ENCODE peak calls at places on chromosomes 12 and 14, in seven cellular contexts. Y, M, D, B, A, O and Z are unnamed samples.

GRCh38 chr14:88749139-88749538 is 43.6 kb downstream of the EML5 start:
- DNase-seq in Y (no peak), M (no peak), D (no peak), B (no peak), A (no peak), O (no peak), Z (no peak)

GRCh38 chr14:101460986-101461750 is 100.1 kb upstream of the DIO3 start:
- DNase-seq in Y (no peak), M (no peak), D (no peak), B (peak), A (no peak), O (no peak), Z (no peak)

GRCh38 chr12:41188841-41189394 is 798 bp downstream of the PDZRN4 start:
- DNase-seq in Y (no peak), M (no peak), D (no peak), B (peak), A (no peak), O (no peak), Z (no peak)

GRCh38 chr14:88983755-88984154 is 159.3 kb downstream of the TTC8 start:
- DNase-seq in Y (peak), M (peak), D (no peak), B (no peak), A (no peak), O (no peak), Z (no peak)

GRCh38 chr12:67701121-67701520 is 52.6 kb downstream of the DYRK2 start:
- DNase-seq in Y (peak), M (no peak), D (no peak), B (no peak), A (no peak), O (no peak), Z (no peak)

GRCh38 chr12:105561981-105562726 is 231.7 kb downstream of the C12orf75 start:
- DNase-seq in Y (peak), M (peak), D (no peak), B (peak), A (no peak), O (no peak), Z (peak)

GRCh38 chr12:10722502-10722904 is 620 bp downstream of the YBX3 start:
- DNase-seq in Y (peak), M (peak), D (peak), B (peak), A (peak), O (peak), Z (peak)

GRCh38 chr14:71675126-71675901 is 256.9 kb upstream of the RGS6 start:
- DNase-seq in Y (no peak), M (no peak), D (no peak), B (no peak), A (no peak), O (no peak), Z (no peak)

GRCh38 chr14:106842687-106843086 is 1316.3 kb downstream of the TMEM121 start:
- DNase-seq in Y (no peak), M (no peak), D (peak), B (no peak), A (no peak), O (no peak), Z (no peak)

GRCh38 chr12:127677537-127678131 is 589.3 kb upstream of the TMEM132C start:
- DNase-seq in Y (peak), M (peak), D (peak), B (peak), A (peak), O (no peak), Z (peak)

GRCh38 chr12:5525783-5526367 is 94.0 kb downstream of the NTF3 start:
- DNase-seq in Y (no peak), M (no peak), D (no peak), B (no peak), A (no peak), O (no peak), Z (no peak)

GRCh38 chr12:52230364-52231281 is 2.4 kb upstream of the KRT7 start:
- DNase-seq in Y (peak), M (peak), D (no peak), B (peak), A (peak), O (peak), Z (no peak)

GRCh38 chr14:37551119-37551518 is 43.9 kb downstream of the FOXA1 start:
- DNase-seq in Y (no peak), M (no peak), D (no peak), B (no peak), A (no peak), O (no peak), Z (no peak)

GRCh38 chr12:96239711-96240234 is 45.6 kb downstream of the ELK3 start:
- DNase-seq in Y (no peak), M (peak), D (no peak), B (no peak), A (no peak), O (no peak), Z (no peak)

GRCh38 chr12:96238336-96239031 is 44.3 kb downstream of the ELK3 start:
- DNase-seq in Y (no peak), M (peak), D (no peak), B (no peak), A (no peak), O (no peak), Z (no peak)

GRCh38 chr12:96241484-96242256 is 47.5 kb downstream of the ELK3 start:
- DNase-seq in Y (peak), M (peak), D (no peak), B (no peak), A (peak), O (no peak), Z (peak)

GRCh38 chr12:96242597-96242996 is 48.4 kb downstream of the ELK3 start:
- DNase-seq in Y (no peak), M (no peak), D (no peak), B (no peak), A (peak), O (no peak), Z (no peak)

GRCh38 chr12:96240251-96240650 is 46.1 kb downstream of the ELK3 start:
- DNase-seq in Y (no peak), M (no peak), D (no peak), B (no peak), A (no peak), O (no peak), Z (no peak)
- H3K27ac ChIP-seq in Y (no peak), M (peak), D (peak), B (no peak), A (peak), O (peak), Z (no peak)

GRCh38 chr14:104770851-104771272 is 17.9 kb downstream of the SIVA1 start:
- DNase-seq in Y (no peak), M (no peak), D (peak), B (no peak), A (no peak), O (no peak), Z (no peak)
- H3K27ac ChIP-seq in Y (no peak), M (no peak), D (no peak), B (no peak), A (no peak), O (no peak), Z (no peak)

DNA sequence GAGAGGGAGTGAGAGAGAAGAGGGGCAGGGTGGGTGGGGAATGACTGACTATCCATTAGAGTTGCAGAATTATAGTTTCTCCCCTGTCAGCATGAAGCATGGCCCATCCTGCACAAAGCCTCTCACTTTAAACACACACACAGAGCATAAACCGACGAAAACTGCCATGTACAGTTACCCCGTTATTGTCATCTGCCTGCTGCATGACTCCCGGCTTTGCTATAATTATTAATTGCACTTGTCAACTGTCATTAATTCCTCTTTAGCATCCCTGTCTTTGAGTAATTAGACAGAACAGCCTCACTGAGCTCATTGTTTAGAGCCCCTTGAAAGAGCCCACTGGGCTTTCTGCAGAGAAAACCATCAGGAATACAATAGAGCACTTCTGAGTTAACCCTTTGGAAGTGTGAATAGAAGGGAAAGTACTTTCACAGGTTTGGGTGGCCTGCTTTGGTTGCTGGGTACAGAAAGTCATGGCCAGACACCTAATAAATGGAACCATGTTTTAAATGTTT is 307.2 kb upstream of the SOX5 start:
- DNase-seq in Y (no peak), M (no peak), D (no peak), B (no peak), A (no peak), O (no peak), Z (no peak)
- H3K27ac ChIP-seq in Y (no peak), M (no peak), D (no peak), B (no peak), A (no peak), O (no peak), Z (no peak)

GRCh38 chr12:96240656-96241055 is 46.5 kb downstream of the ELK3 start:
- DNase-seq in Y (peak), M (no peak), D (no peak), B (no peak), A (no peak), O (no peak), Z (no peak)
- H3K27ac ChIP-seq in Y (peak), M (peak), D (peak), B (no peak), A (peak), O (peak), Z (no peak)

GRCh38 chr12:102917026-102917787 is at the start of gene PAH:
- DNase-seq in Y (no peak), M (no peak), D (peak), B (no peak), A (peak), O (peak), Z (peak)
- H3K27ac ChIP-seq in Y (no peak), M (no peak), D (no peak), B (no peak), A (no peak), O (no peak), Z (no peak)

GRCh38 chr14:67622675-67623074 is 3.0 kb downstream of the ARG2 start:
- DNase-seq in Y (peak), M (peak), D (no peak), B (no peak), A (no peak), O (no peak), Z (no peak)

GRCh38 chr14:67620217-67620789 is 583 bp downstream of the ARG2 start:
- DNase-seq in Y (no peak), M (no peak), D (peak), B (peak), A (no peak), O (no peak), Z (peak)

GRCh38 chr14:67623114-67623513 is 3.4 kb downstream of the ARG2 start:
- DNase-seq in Y (peak), M (peak), D (no peak), B (no peak), A (no peak), O (no peak), Z (no peak)

GRCh38 chr14:67619446-67620216 is at the start of gene ARG2:
- DNase-seq in Y (peak), M (peak), D (peak), B (peak), A (peak), O (peak), Z (peak)

DNA sequence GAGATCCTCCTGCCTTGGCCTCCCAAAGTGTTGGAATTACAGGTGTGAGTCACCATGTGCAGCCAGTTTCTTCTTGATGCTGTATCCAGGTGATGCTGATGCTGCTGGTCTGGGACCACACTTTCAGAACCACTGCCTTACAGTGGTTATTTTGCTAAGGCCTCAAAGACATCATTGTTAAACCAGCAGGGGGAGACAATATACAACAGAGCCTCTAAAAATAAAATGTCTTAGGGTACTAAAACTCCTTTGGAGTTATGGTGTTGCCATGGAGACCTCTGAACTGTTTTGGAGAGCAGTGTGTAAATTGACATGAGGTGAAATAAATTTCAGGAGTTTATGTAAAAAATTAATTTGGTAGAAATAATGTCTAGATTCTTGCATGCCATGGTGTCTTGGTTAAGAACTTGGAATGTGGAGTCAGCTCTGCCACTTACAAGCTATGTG is 1.1 kb upstream of the ARG2 start:
- DNase-seq in Y (peak), M (peak), D (no peak), B (no peak), A (no peak), O (no peak), Z (peak)
- H3K27ac ChIP-seq in Y (no peak), M (peak), D (no peak), B (no peak), A (peak), O (peak), Z (peak)

DNA sequence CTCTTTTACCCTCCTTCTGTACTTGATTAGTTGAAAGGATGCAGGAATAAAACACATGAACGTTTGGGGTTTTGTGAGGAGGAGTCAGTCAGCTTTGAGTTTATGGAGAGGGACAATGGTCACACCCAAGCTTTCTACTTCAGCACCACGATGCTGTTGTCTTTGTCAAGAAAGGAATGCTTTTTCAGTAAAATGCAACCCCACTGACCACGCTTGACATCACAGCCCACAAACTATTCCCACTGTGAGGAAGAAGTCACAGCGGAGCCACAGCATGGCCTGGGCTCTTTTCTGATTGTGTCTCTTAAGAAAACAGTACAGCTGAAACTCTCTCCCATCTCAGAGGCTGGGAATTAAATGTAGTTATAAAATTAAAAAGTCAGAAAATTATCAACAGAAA is 135.2 kb downstream of the APAF1 start:
- DNase-seq in Y (peak), M (no peak), D (no peak), B (no peak), A (no peak), O (no peak), Z (no peak)
- H3K27ac ChIP-seq in Y (no peak), M (no peak), D (no peak), B (no peak), A (no peak), O (no peak), Z (no peak)

GRCh38 chr12:3075315-3075714 is 1.9 kb upstream of the TSPAN9 start:
- DNase-seq in Y (no peak), M (no peak), D (no peak), B (peak), A (no peak), O (no peak), Z (no peak)

GRCh38 chr12:3076730-3077571 is at the start of gene TSPAN9:
- DNase-seq in Y (peak), M (peak), D (peak), B (peak), A (peak), O (peak), Z (peak)

GRCh38 chr12:3073438-3074255 is 3.5 kb upstream of the TSPAN9 start:
- DNase-seq in Y (peak), M (peak), D (peak), B (peak), A (peak), O (peak), Z (peak)

GRCh38 chr12:3078086-3078820 is 1.1 kb downstream of the TSPAN9 start:
- DNase-seq in Y (no peak), M (no peak), D (no peak), B (no peak), A (no peak), O (no peak), Z (no peak)

GRCh38 chr12:3077572-3078081 is 448 bp downstream of the TSPAN9 start:
- DNase-seq in Y (peak), M (peak), D (no peak), B (no peak), A (no peak), O (peak), Z (peak)
- H3K27ac ChIP-seq in Y (peak), M (no peak), D (peak), B (no peak), A (peak), O (peak), Z (peak)

GRCh38 chr12:27333311-27334009 is 824 bp downstream of the BMAL2 start:
- DNase-seq in Y (no peak), M (no peak), D (peak), B (peak), A (peak), O (peak), Z (peak)
- H3K27ac ChIP-seq in Y (peak), M (peak), D (peak), B (no peak), A (no peak), O (no peak), Z (no peak)

DNA sequence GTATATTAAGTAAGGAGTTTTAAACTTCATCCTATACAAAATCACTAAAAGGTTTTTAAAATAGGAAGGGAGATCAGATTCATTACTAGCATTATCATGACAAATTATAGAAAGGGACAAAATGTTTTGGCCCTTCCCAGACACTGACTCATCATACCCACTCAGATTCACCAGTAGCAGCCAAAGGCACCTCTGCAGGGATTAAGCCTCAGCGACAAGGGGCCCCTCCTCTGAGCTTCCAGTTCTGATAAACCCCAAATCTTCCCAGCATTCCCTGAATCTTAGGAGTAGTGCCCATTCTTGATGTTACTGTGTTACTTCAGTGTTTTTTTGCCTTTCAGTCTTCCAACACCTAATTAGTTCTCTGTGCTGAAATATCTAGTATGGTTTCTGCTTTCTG is 14.5 kb downstream of the KRAS start:
- DNase-seq in Y (peak), M (peak), D (no peak), B (no peak), A (no peak), O (no peak), Z (no peak)
- H3K27ac ChIP-seq in Y (no peak), M (peak), D (no peak), B (no peak), A (no peak), O (no peak), Z (no peak)